ENCODE peak calls at places on chromosomes 3 and 15, in ten cellular contexts. One of them, this sample, is unnamed.

GRCh38 chr3:123644358-123644757 is 59.5 kb upstream of the HACD2 start:
- DNase-seq in GM12878: no peak
- DNase-seq in endothelial cell of umbilical vein: no peak
- DNase-seq in K562: no peak
- DNase-seq in GM23338: no peak
- DNase-seq in sigmoid colon: peak
- DNase-seq in HepG2: no peak
- DNase-seq in spleen: no peak
- DNase-seq in vagina: no peak
- DNase-seq in breast epithelium: peak
- DNase-seq in this sample: no peak

GRCh38 chr15:28936081-28936480 is 50.3 kb downstream of the APBA2 start:
- DNase-seq in GM12878: no peak
- DNase-seq in endothelial cell of umbilical vein: no peak
- DNase-seq in K562: no peak
- DNase-seq in GM23338: no peak
- DNase-seq in sigmoid colon: peak
- DNase-seq in HepG2: no peak
- DNase-seq in spleen: no peak
- DNase-seq in vagina: no peak
- DNase-seq in breast epithelium: no peak
- DNase-seq in this sample: no peak

GRCh38 chr15:31347067-31347975 is 20.7 kb downstream of the KLF13 start:
- DNase-seq in GM12878: no peak
- DNase-seq in endothelial cell of umbilical vein: no peak
- DNase-seq in K562: no peak
- DNase-seq in GM23338: no peak
- DNase-seq in sigmoid colon: no peak
- DNase-seq in HepG2: no peak
- DNase-seq in spleen: peak
- DNase-seq in vagina: no peak
- DNase-seq in breast epithelium: no peak
- DNase-seq in this sample: no peak

GRCh38 chr15:31267161-31268107 is 59.2 kb upstream of the KLF13 start:
- DNase-seq in GM12878: no peak
- DNase-seq in endothelial cell of umbilical vein: no peak
- DNase-seq in K562: no peak
- DNase-seq in GM23338: no peak
- DNase-seq in sigmoid colon: peak
- DNase-seq in HepG2: no peak
- DNase-seq in spleen: peak
- DNase-seq in vagina: peak
- DNase-seq in breast epithelium: peak
- DNase-seq in this sample: no peak

GRCh38 chr3:56923546-56924224 is 121.9 kb upstream of the ARHGEF3 start:
- DNase-seq in GM12878: no peak
- DNase-seq in endothelial cell of umbilical vein: peak
- DNase-seq in K562: no peak
- DNase-seq in GM23338: peak
- DNase-seq in sigmoid colon: no peak
- DNase-seq in HepG2: no peak
- DNase-seq in spleen: no peak
- DNase-seq in vagina: no peak
- DNase-seq in breast epithelium: peak
- DNase-seq in this sample: no peak

GRCh38 chr3:26498192-26498591 is 124.4 kb upstream of the LRRC3B start:
- DNase-seq in GM12878: no peak
- DNase-seq in endothelial cell of umbilical vein: no peak
- DNase-seq in K562: no peak
- DNase-seq in GM23338: no peak
- DNase-seq in sigmoid colon: no peak
- DNase-seq in HepG2: no peak
- DNase-seq in spleen: no peak
- DNase-seq in vagina: no peak
- DNase-seq in breast epithelium: no peak
- DNase-seq in this sample: no peak

GRCh38 chr15:82789491-82789890 is 16.4 kb downstream of the FSD2 start:
- DNase-seq in GM12878: no peak
- DNase-seq in endothelial cell of umbilical vein: no peak
- DNase-seq in K562: no peak
- DNase-seq in GM23338: no peak
- DNase-seq in sigmoid colon: no peak
- DNase-seq in HepG2: no peak
- DNase-seq in spleen: no peak
- DNase-seq in vagina: no peak
- DNase-seq in breast epithelium: no peak
- DNase-seq in this sample: no peak

GRCh38 chr15:93486407-93487117 is 397.6 kb upstream of the RGMA start:
- DNase-seq in GM12878: no peak
- DNase-seq in endothelial cell of umbilical vein: no peak
- DNase-seq in K562: no peak
- DNase-seq in GM23338: no peak
- DNase-seq in sigmoid colon: no peak
- DNase-seq in HepG2: no peak
- DNase-seq in spleen: no peak
- DNase-seq in vagina: no peak
- DNase-seq in breast epithelium: no peak
- DNase-seq in this sample: no peak

GRCh38 chr15:67762610-67763368 is 62.5 kb upstream of the SKOR1 start:
- DNase-seq in GM12878: peak
- DNase-seq in endothelial cell of umbilical vein: no peak
- DNase-seq in K562: no peak
- DNase-seq in GM23338: no peak
- DNase-seq in sigmoid colon: no peak
- DNase-seq in HepG2: no peak
- DNase-seq in spleen: no peak
- DNase-seq in vagina: no peak
- DNase-seq in breast epithelium: no peak
- DNase-seq in this sample: peak

GRCh38 chr15:83248151-83248851 is 36.2 kb downstream of the BNC1 start:
- DNase-seq in GM12878: peak
- DNase-seq in endothelial cell of umbilical vein: peak
- DNase-seq in K562: peak
- DNase-seq in GM23338: peak
- DNase-seq in sigmoid colon: no peak
- DNase-seq in HepG2: peak
- DNase-seq in spleen: no peak
- DNase-seq in vagina: no peak
- DNase-seq in breast epithelium: no peak
- DNase-seq in this sample: no peak

GRCh38 chr3:113910966-113911365 is 36.8 kb upstream of the ZDHHC23 start:
- DNase-seq in GM12878: no peak
- DNase-seq in endothelial cell of umbilical vein: no peak
- DNase-seq in K562: no peak
- DNase-seq in GM23338: no peak
- DNase-seq in sigmoid colon: no peak
- DNase-seq in HepG2: no peak
- DNase-seq in spleen: no peak
- DNase-seq in vagina: no peak
- DNase-seq in breast epithelium: no peak
- DNase-seq in this sample: no peak

GRCh38 chr3:185382154-185382553 is 19.2 kb downstream of the MAP3K13 start:
- DNase-seq in GM12878: no peak
- DNase-seq in endothelial cell of umbilical vein: no peak
- DNase-seq in K562: no peak
- DNase-seq in GM23338: no peak
- DNase-seq in sigmoid colon: no peak
- DNase-seq in HepG2: no peak
- DNase-seq in spleen: no peak
- DNase-seq in vagina: no peak
- DNase-seq in breast epithelium: no peak
- DNase-seq in this sample: no peak

GRCh38 chr3:51968883-51969674 is 1.8 kb upstream of the PCBP4 start:
- DNase-seq in GM12878: no peak
- DNase-seq in endothelial cell of umbilical vein: no peak
- DNase-seq in K562: no peak
- DNase-seq in GM23338: peak
- DNase-seq in sigmoid colon: no peak
- DNase-seq in HepG2: no peak
- DNase-seq in spleen: no peak
- DNase-seq in vagina: no peak
- DNase-seq in breast epithelium: no peak
- DNase-seq in this sample: no peak

GRCh38 chr3:51997935-51998596 is 2.4 kb upstream of the RPL29 start:
- DNase-seq in GM12878: no peak
- DNase-seq in endothelial cell of umbilical vein: no peak
- DNase-seq in K562: no peak
- DNase-seq in GM23338: peak
- DNase-seq in sigmoid colon: no peak
- DNase-seq in HepG2: peak
- DNase-seq in spleen: no peak
- DNase-seq in vagina: no peak
- DNase-seq in breast epithelium: no peak
- DNase-seq in this sample: no peak

GRCh38 chr15:95304116-95304873 is 1026.2 kb upstream of the NR2F2 start:
- DNase-seq in GM12878: no peak
- DNase-seq in endothelial cell of umbilical vein: peak
- DNase-seq in K562: no peak
- DNase-seq in GM23338: no peak
- DNase-seq in sigmoid colon: peak
- DNase-seq in HepG2: no peak
- DNase-seq in spleen: no peak
- DNase-seq in vagina: no peak
- DNase-seq in breast epithelium: no peak
- DNase-seq in this sample: no peak

GRCh38 chr3:169268286-169268776 is 395.2 kb downstream of the MECOM start:
- DNase-seq in GM12878: no peak
- DNase-seq in endothelial cell of umbilical vein: peak
- DNase-seq in K562: no peak
- DNase-seq in GM23338: no peak
- DNase-seq in sigmoid colon: no peak
- DNase-seq in HepG2: no peak
- DNase-seq in spleen: no peak
- DNase-seq in vagina: no peak
- DNase-seq in breast epithelium: no peak
- DNase-seq in this sample: no peak
- TF ChIP-seq POLR2AphosphoS5 in GM12878: no peak
- TF ChIP-seq POLR2AphosphoS5 in endothelial cell of umbilical vein: no peak
- TF ChIP-seq POLR2AphosphoS5 in K562: no peak
- TF ChIP-seq POLR2AphosphoS5 in GM23338: no peak
- TF ChIP-seq POLR2AphosphoS5 in sigmoid colon: no peak
- TF ChIP-seq POLR2AphosphoS5 in HepG2: no peak
- TF ChIP-seq POLR2AphosphoS5 in spleen: no peak
- TF ChIP-seq POLR2AphosphoS5 in vagina: no peak
- TF ChIP-seq POLR2AphosphoS5 in breast epithelium: no peak
- TF ChIP-seq POLR2AphosphoS5 in this sample: no peak

GRCh38 chr3:40452876-40453730 is 4.0 kb upstream of the RPL14 start:
- DNase-seq in GM12878: peak
- DNase-seq in endothelial cell of umbilical vein: peak
- DNase-seq in K562: peak
- DNase-seq in GM23338: peak
- DNase-seq in sigmoid colon: peak
- DNase-seq in HepG2: peak
- DNase-seq in spleen: peak
- DNase-seq in vagina: peak
- DNase-seq in breast epithelium: peak
- DNase-seq in this sample: peak
- TF ChIP-seq POLR2AphosphoS5 in GM12878: peak
- TF ChIP-seq POLR2AphosphoS5 in endothelial cell of umbilical vein: peak
- TF ChIP-seq POLR2AphosphoS5 in K562: peak
- TF ChIP-seq POLR2AphosphoS5 in GM23338: peak
- TF ChIP-seq POLR2AphosphoS5 in sigmoid colon: peak
- TF ChIP-seq POLR2AphosphoS5 in HepG2: peak
- TF ChIP-seq POLR2AphosphoS5 in spleen: peak
- TF ChIP-seq POLR2AphosphoS5 in vagina: peak
- TF ChIP-seq POLR2AphosphoS5 in breast epithelium: peak
- TF ChIP-seq POLR2AphosphoS5 in this sample: peak

DNA sequence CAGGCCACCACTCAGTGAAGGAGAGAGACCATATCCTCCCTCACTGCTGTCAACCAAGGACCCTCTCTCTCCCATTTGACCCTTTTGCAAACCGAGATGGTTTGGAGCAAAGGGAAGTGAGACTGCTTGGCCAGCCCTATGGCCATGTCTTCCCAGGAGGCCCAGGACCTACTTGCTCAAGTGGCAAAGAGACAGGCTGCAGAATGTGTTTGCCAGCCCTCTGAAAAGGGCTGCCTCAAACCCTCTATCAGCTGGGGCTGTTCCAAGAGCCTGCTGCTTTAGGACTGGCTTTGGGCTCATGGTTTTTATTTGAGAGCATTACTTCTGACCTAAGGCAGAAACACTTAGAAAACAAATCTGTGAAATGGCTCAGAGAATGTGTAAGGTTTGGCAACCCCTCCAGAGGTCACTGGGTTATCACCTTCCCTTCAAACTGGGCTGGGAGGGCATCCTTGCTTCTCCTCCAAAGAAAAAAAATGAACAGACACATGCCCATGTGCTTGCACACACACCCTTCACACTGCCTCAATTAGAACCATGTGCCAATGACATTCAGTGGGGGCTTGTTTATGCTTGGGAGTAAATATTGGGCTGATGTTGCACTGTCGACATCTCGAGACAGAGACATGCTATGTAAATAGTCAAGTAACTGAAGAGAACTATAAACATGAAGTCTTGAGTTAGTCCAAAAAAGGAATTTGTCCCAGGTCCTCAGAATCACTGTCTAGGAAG is 49.9 kb upstream of the CTDSPL start:
- DNase-seq in GM12878: no peak
- DNase-seq in endothelial cell of umbilical vein: no peak
- DNase-seq in K562: no peak
- DNase-seq in GM23338: no peak
- DNase-seq in sigmoid colon: no peak
- DNase-seq in HepG2: no peak
- DNase-seq in spleen: no peak
- DNase-seq in vagina: no peak
- DNase-seq in breast epithelium: no peak
- DNase-seq in this sample: no peak
- TF ChIP-seq POLR2AphosphoS5 in GM12878: no peak
- TF ChIP-seq POLR2AphosphoS5 in endothelial cell of umbilical vein: no peak
- TF ChIP-seq POLR2AphosphoS5 in K562: no peak
- TF ChIP-seq POLR2AphosphoS5 in GM23338: no peak
- TF ChIP-seq POLR2AphosphoS5 in sigmoid colon: no peak
- TF ChIP-seq POLR2AphosphoS5 in HepG2: no peak
- TF ChIP-seq POLR2AphosphoS5 in spleen: no peak
- TF ChIP-seq POLR2AphosphoS5 in vagina: no peak
- TF ChIP-seq POLR2AphosphoS5 in breast epithelium: no peak
- TF ChIP-seq POLR2AphosphoS5 in this sample: no peak

DNA sequence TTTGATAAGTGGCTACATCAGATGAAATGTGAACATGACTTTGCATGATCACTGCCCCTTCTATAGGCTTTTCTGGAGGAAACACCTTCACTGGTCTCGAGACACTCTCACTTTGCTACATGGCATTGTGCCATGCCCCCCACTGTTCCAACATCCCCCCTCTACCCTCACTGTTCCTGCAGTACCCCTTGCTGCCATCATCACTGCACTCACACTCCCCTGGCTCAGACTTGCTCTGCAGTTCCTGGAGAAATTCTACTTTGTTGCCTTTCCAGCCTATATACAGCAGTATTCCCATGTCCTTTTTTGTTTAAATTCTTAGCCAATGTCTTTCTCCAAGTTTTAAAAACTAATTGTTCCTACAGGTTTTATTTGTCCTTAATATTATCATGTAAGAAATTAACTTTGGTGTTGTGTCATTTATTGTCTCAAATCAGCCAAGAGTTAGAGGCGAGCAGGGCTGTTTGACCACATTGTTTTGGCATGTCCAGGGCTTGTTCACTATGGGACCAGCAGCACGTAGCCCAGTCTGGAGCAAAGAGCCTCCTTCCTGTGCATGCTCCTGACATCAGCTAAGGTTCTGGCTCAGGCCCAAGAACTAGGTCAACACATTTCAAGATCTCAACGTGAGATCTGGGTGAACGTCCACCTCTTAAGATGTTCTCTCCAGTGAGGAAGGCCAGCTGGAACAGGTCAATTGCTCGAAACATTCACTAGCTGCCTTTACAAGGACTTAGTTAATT is 246.4 kb downstream of the SLC9A9 start:
- DNase-seq in GM12878: no peak
- DNase-seq in endothelial cell of umbilical vein: peak
- DNase-seq in K562: no peak
- DNase-seq in GM23338: peak
- DNase-seq in sigmoid colon: peak
- DNase-seq in HepG2: no peak
- DNase-seq in spleen: no peak
- DNase-seq in vagina: no peak
- DNase-seq in breast epithelium: peak
- DNase-seq in this sample: no peak
- TF ChIP-seq POLR2AphosphoS5 in GM12878: no peak
- TF ChIP-seq POLR2AphosphoS5 in endothelial cell of umbilical vein: no peak
- TF ChIP-seq POLR2AphosphoS5 in K562: no peak
- TF ChIP-seq POLR2AphosphoS5 in GM23338: no peak
- TF ChIP-seq POLR2AphosphoS5 in sigmoid colon: no peak
- TF ChIP-seq POLR2AphosphoS5 in HepG2: no peak
- TF ChIP-seq POLR2AphosphoS5 in spleen: no peak
- TF ChIP-seq POLR2AphosphoS5 in vagina: peak
- TF ChIP-seq POLR2AphosphoS5 in breast epithelium: no peak
- TF ChIP-seq POLR2AphosphoS5 in this sample: no peak